ENCODE peak calls at places on chromosome 17, in five cellular contexts. One of them, this sample, is unnamed.

GRCh38 chr17:56478836-56479447 is 114.6 kb upstream of the NOG start:
- DNase-seq in GM04504: no peak
- DNase-seq in stimulated activated CD8-positive, alpha-beta memory T cell treated with anti-CD3 and anti-CD28 coated beads, Interleukin-4, amount 100 ng/mL, for 1 hour: no peak
- DNase-seq in RWPE1: peak
- DNase-seq in stimulated activated CD4-positive, alpha-beta T cell treated with anti-CD3 and anti-CD28 coated beads, Interleukin-2, amount 100 ng/mL, for 48 hours: peak
- DNase-seq in this sample: no peak

GRCh38 chr17:82231562-82232321 is 2.9 kb downstream of the SLC16A3 start:
- DNase-seq in GM04504: no peak
- DNase-seq in stimulated activated CD8-positive, alpha-beta memory T cell treated with anti-CD3 and anti-CD28 coated beads, Interleukin-4, amount 100 ng/mL, for 1 hour: no peak
- DNase-seq in RWPE1: no peak
- DNase-seq in stimulated activated CD4-positive, alpha-beta T cell treated with anti-CD3 and anti-CD28 coated beads, Interleukin-2, amount 100 ng/mL, for 48 hours: no peak
- DNase-seq in this sample: peak

GRCh38 chr17:27802962-27803680 is 2.8 kb upstream of the NOS2 start:
- DNase-seq in GM04504: no peak
- DNase-seq in stimulated activated CD8-positive, alpha-beta memory T cell treated with anti-CD3 and anti-CD28 coated beads, Interleukin-4, amount 100 ng/mL, for 1 hour: no peak
- DNase-seq in RWPE1: no peak
- DNase-seq in stimulated activated CD4-positive, alpha-beta T cell treated with anti-CD3 and anti-CD28 coated beads, Interleukin-2, amount 100 ng/mL, for 48 hours: no peak
- DNase-seq in this sample: no peak

GRCh38 chr17:36994438-36994837 is 45.7 kb downstream of the AATF start:
- DNase-seq in GM04504: peak
- DNase-seq in stimulated activated CD8-positive, alpha-beta memory T cell treated with anti-CD3 and anti-CD28 coated beads, Interleukin-4, amount 100 ng/mL, for 1 hour: no peak
- DNase-seq in RWPE1: no peak
- DNase-seq in stimulated activated CD4-positive, alpha-beta T cell treated with anti-CD3 and anti-CD28 coated beads, Interleukin-2, amount 100 ng/mL, for 48 hours: no peak
- DNase-seq in this sample: no peak

GRCh38 chr17:66904760-66905637 is 59.5 kb upstream of the CACNG4 start:
- DNase-seq in GM04504: no peak
- DNase-seq in stimulated activated CD8-positive, alpha-beta memory T cell treated with anti-CD3 and anti-CD28 coated beads, Interleukin-4, amount 100 ng/mL, for 1 hour: no peak
- DNase-seq in RWPE1: peak
- DNase-seq in stimulated activated CD4-positive, alpha-beta T cell treated with anti-CD3 and anti-CD28 coated beads, Interleukin-2, amount 100 ng/mL, for 48 hours: no peak
- DNase-seq in this sample: no peak

GRCh38 chr17:65181237-65182061 is 44.3 kb downstream of the RGS9 start:
- DNase-seq in GM04504: no peak
- DNase-seq in stimulated activated CD8-positive, alpha-beta memory T cell treated with anti-CD3 and anti-CD28 coated beads, Interleukin-4, amount 100 ng/mL, for 1 hour: no peak
- DNase-seq in RWPE1: no peak
- DNase-seq in stimulated activated CD4-positive, alpha-beta T cell treated with anti-CD3 and anti-CD28 coated beads, Interleukin-2, amount 100 ng/mL, for 48 hours: peak
- DNase-seq in this sample: no peak

GRCh38 chr17:35069311-35069710 is 5.8 kb upstream of the RFFL start:
- DNase-seq in GM04504: no peak
- DNase-seq in stimulated activated CD8-positive, alpha-beta memory T cell treated with anti-CD3 and anti-CD28 coated beads, Interleukin-4, amount 100 ng/mL, for 1 hour: no peak
- DNase-seq in RWPE1: no peak
- DNase-seq in stimulated activated CD4-positive, alpha-beta T cell treated with anti-CD3 and anti-CD28 coated beads, Interleukin-2, amount 100 ng/mL, for 48 hours: no peak
- DNase-seq in this sample: no peak

GRCh38 chr17:79084291-79085153 is 9.9 kb downstream of the ENGASE start:
- DNase-seq in GM04504: no peak
- DNase-seq in stimulated activated CD8-positive, alpha-beta memory T cell treated with anti-CD3 and anti-CD28 coated beads, Interleukin-4, amount 100 ng/mL, for 1 hour: no peak
- DNase-seq in RWPE1: no peak
- DNase-seq in stimulated activated CD4-positive, alpha-beta T cell treated with anti-CD3 and anti-CD28 coated beads, Interleukin-2, amount 100 ng/mL, for 48 hours: no peak
- DNase-seq in this sample: no peak

GRCh38 chr17:65855245-65855644 is 293.8 kb upstream of the AXIN2 start:
- DNase-seq in GM04504: no peak
- DNase-seq in stimulated activated CD8-positive, alpha-beta memory T cell treated with anti-CD3 and anti-CD28 coated beads, Interleukin-4, amount 100 ng/mL, for 1 hour: no peak
- DNase-seq in RWPE1: peak
- DNase-seq in stimulated activated CD4-positive, alpha-beta T cell treated with anti-CD3 and anti-CD28 coated beads, Interleukin-2, amount 100 ng/mL, for 48 hours: no peak
- DNase-seq in this sample: peak

GRCh38 chr17:78995761-78996451 is 13.7 kb downstream of the CANT1 start:
- DNase-seq in GM04504: no peak
- DNase-seq in stimulated activated CD8-positive, alpha-beta memory T cell treated with anti-CD3 and anti-CD28 coated beads, Interleukin-4, amount 100 ng/mL, for 1 hour: no peak
- DNase-seq in RWPE1: no peak
- DNase-seq in stimulated activated CD4-positive, alpha-beta T cell treated with anti-CD3 and anti-CD28 coated beads, Interleukin-2, amount 100 ng/mL, for 48 hours: no peak
- DNase-seq in this sample: no peak

GRCh38 chr17:50539762-50540440 is 7.1 kb upstream of the SPATA20 start:
- DNase-seq in GM04504: no peak
- DNase-seq in stimulated activated CD8-positive, alpha-beta memory T cell treated with anti-CD3 and anti-CD28 coated beads, Interleukin-4, amount 100 ng/mL, for 1 hour: no peak
- DNase-seq in RWPE1: peak
- DNase-seq in stimulated activated CD4-positive, alpha-beta T cell treated with anti-CD3 and anti-CD28 coated beads, Interleukin-2, amount 100 ng/mL, for 48 hours: no peak
- DNase-seq in this sample: peak

GRCh38 chr17:27993723-27994310 is 48.7 kb upstream of the NLK start:
- DNase-seq in GM04504: no peak
- DNase-seq in stimulated activated CD8-positive, alpha-beta memory T cell treated with anti-CD3 and anti-CD28 coated beads, Interleukin-4, amount 100 ng/mL, for 1 hour: no peak
- DNase-seq in RWPE1: no peak
- DNase-seq in stimulated activated CD4-positive, alpha-beta T cell treated with anti-CD3 and anti-CD28 coated beads, Interleukin-2, amount 100 ng/mL, for 48 hours: no peak
- DNase-seq in this sample: no peak

GRCh38 chr17:6241381-6241780 is 171.2 kb downstream of the WSCD1 start:
- DNase-seq in GM04504: no peak
- DNase-seq in stimulated activated CD8-positive, alpha-beta memory T cell treated with anti-CD3 and anti-CD28 coated beads, Interleukin-4, amount 100 ng/mL, for 1 hour: no peak
- DNase-seq in RWPE1: no peak
- DNase-seq in stimulated activated CD4-positive, alpha-beta T cell treated with anti-CD3 and anti-CD28 coated beads, Interleukin-2, amount 100 ng/mL, for 48 hours: no peak
- DNase-seq in this sample: no peak

GRCh38 chr17:45883063-45883462 is 11.3 kb upstream of the MAPT start:
- DNase-seq in GM04504: no peak
- DNase-seq in stimulated activated CD8-positive, alpha-beta memory T cell treated with anti-CD3 and anti-CD28 coated beads, Interleukin-4, amount 100 ng/mL, for 1 hour: no peak
- DNase-seq in RWPE1: no peak
- DNase-seq in stimulated activated CD4-positive, alpha-beta T cell treated with anti-CD3 and anti-CD28 coated beads, Interleukin-2, amount 100 ng/mL, for 48 hours: no peak
- DNase-seq in this sample: no peak

GRCh38 chr17:10633738-10634379 is 23.2 kb downstream of the MYH3 start:
- DNase-seq in GM04504: no peak
- DNase-seq in stimulated activated CD8-positive, alpha-beta memory T cell treated with anti-CD3 and anti-CD28 coated beads, Interleukin-4, amount 100 ng/mL, for 1 hour: no peak
- DNase-seq in RWPE1: no peak
- DNase-seq in stimulated activated CD4-positive, alpha-beta T cell treated with anti-CD3 and anti-CD28 coated beads, Interleukin-2, amount 100 ng/mL, for 48 hours: no peak
- DNase-seq in this sample: no peak

GRCh38 chr17:83012161-83012800 is 67.1 kb upstream of the METRNL start:
- DNase-seq in GM04504: no peak
- DNase-seq in stimulated activated CD8-positive, alpha-beta memory T cell treated with anti-CD3 and anti-CD28 coated beads, Interleukin-4, amount 100 ng/mL, for 1 hour: no peak
- DNase-seq in RWPE1: no peak
- DNase-seq in stimulated activated CD4-positive, alpha-beta T cell treated with anti-CD3 and anti-CD28 coated beads, Interleukin-2, amount 100 ng/mL, for 48 hours: no peak
- DNase-seq in this sample: peak

GRCh38 chr17:64025732-64026294 is 5.4 kb upstream of the ICAM2 start:
- DNase-seq in GM04504: no peak
- DNase-seq in stimulated activated CD8-positive, alpha-beta memory T cell treated with anti-CD3 and anti-CD28 coated beads, Interleukin-4, amount 100 ng/mL, for 1 hour: peak
- DNase-seq in RWPE1: peak
- DNase-seq in stimulated activated CD4-positive, alpha-beta T cell treated with anti-CD3 and anti-CD28 coated beads, Interleukin-2, amount 100 ng/mL, for 48 hours: peak
- DNase-seq in this sample: peak

GRCh38 chr17:60832206-60832605 is 154.6 kb downstream of the BCAS3 start:
- DNase-seq in GM04504: no peak
- DNase-seq in stimulated activated CD8-positive, alpha-beta memory T cell treated with anti-CD3 and anti-CD28 coated beads, Interleukin-4, amount 100 ng/mL, for 1 hour: no peak
- DNase-seq in RWPE1: no peak
- DNase-seq in stimulated activated CD4-positive, alpha-beta T cell treated with anti-CD3 and anti-CD28 coated beads, Interleukin-2, amount 100 ng/mL, for 48 hours: no peak
- DNase-seq in this sample: no peak

GRCh38 chr17:7750321-7750821 is 32.8 kb downstream of the DNAH2 start:
- DNase-seq in GM04504: peak
- DNase-seq in stimulated activated CD8-positive, alpha-beta memory T cell treated with anti-CD3 and anti-CD28 coated beads, Interleukin-4, amount 100 ng/mL, for 1 hour: no peak
- DNase-seq in RWPE1: peak
- DNase-seq in stimulated activated CD4-positive, alpha-beta T cell treated with anti-CD3 and anti-CD28 coated beads, Interleukin-2, amount 100 ng/mL, for 48 hours: no peak
- DNase-seq in this sample: no peak

GRCh38 chr17:11944587-11944986 is 52.7 kb downstream of the ZNF18 start:
- DNase-seq in GM04504: no peak
- DNase-seq in stimulated activated CD8-positive, alpha-beta memory T cell treated with anti-CD3 and anti-CD28 coated beads, Interleukin-4, amount 100 ng/mL, for 1 hour: no peak
- DNase-seq in RWPE1: peak
- DNase-seq in stimulated activated CD4-positive, alpha-beta T cell treated with anti-CD3 and anti-CD28 coated beads, Interleukin-2, amount 100 ng/mL, for 48 hours: no peak
- DNase-seq in this sample: no peak

GRCh38 chr17:29292071-29292991 is 1.6 kb downstream of the NUFIP2 start:
- DNase-seq in GM04504: no peak
- DNase-seq in stimulated activated CD8-positive, alpha-beta memory T cell treated with anti-CD3 and anti-CD28 coated beads, Interleukin-4, amount 100 ng/mL, for 1 hour: peak
- DNase-seq in RWPE1: peak
- DNase-seq in stimulated activated CD4-positive, alpha-beta T cell treated with anti-CD3 and anti-CD28 coated beads, Interleukin-2, amount 100 ng/mL, for 48 hours: peak
- DNase-seq in this sample: no peak

This sample was measured in H1.